ENCODE peak calls at places on chromosomes 3 and 15, in six cellular contexts. One of them, this sample, is unnamed.

GRCh38 chr3:28867836-28868235 is 413.0 kb upstream of the RBMS3 start:
- DNase-seq in transverse colon: no peak
- DNase-seq in AG08395: no peak
- DNase-seq in T-helper 1 cell: no peak
- DNase-seq in activated CD4-positive, CD25-positive, alpha-beta regulatory T cell treated with anti-CD3 and anti-CD28 coated beads, Interleukin-2, amount 50 U/mL, for 72 hours: no peak
- DNase-seq in breast epithelium: no peak
- DNase-seq in this sample: no peak

GRCh38 chr3:159486580-159486979 is 502.1 kb upstream of the IL12A start:
- DNase-seq in transverse colon: no peak
- DNase-seq in AG08395: no peak
- DNase-seq in T-helper 1 cell: no peak
- DNase-seq in activated CD4-positive, CD25-positive, alpha-beta regulatory T cell treated with anti-CD3 and anti-CD28 coated beads, Interleukin-2, amount 50 U/mL, for 72 hours: no peak
- DNase-seq in breast epithelium: no peak
- DNase-seq in this sample: no peak

GRCh38 chr3:3800685-3801509 is 1.7 kb downstream of the LRRN1 start:
- DNase-seq in transverse colon: no peak
- DNase-seq in AG08395: no peak
- DNase-seq in T-helper 1 cell: no peak
- DNase-seq in activated CD4-positive, CD25-positive, alpha-beta regulatory T cell treated with anti-CD3 and anti-CD28 coated beads, Interleukin-2, amount 50 U/mL, for 72 hours: no peak
- DNase-seq in breast epithelium: peak
- DNase-seq in this sample: no peak

GRCh38 chr15:41235929-41236328 is 4.9 kb downstream of the CHP1 start:
- DNase-seq in transverse colon: no peak
- DNase-seq in AG08395: no peak
- DNase-seq in T-helper 1 cell: no peak
- DNase-seq in activated CD4-positive, CD25-positive, alpha-beta regulatory T cell treated with anti-CD3 and anti-CD28 coated beads, Interleukin-2, amount 50 U/mL, for 72 hours: no peak
- DNase-seq in breast epithelium: no peak
- DNase-seq in this sample: no peak

GRCh38 chr3:197577366-197578074 is 21.8 kb upstream of the BDH1 start:
- DNase-seq in transverse colon: no peak
- DNase-seq in AG08395: no peak
- DNase-seq in T-helper 1 cell: no peak
- DNase-seq in activated CD4-positive, CD25-positive, alpha-beta regulatory T cell treated with anti-CD3 and anti-CD28 coated beads, Interleukin-2, amount 50 U/mL, for 72 hours: no peak
- DNase-seq in breast epithelium: no peak
- DNase-seq in this sample: no peak

GRCh38 chr15:69628256-69629093 is 175.9 kb downstream of the RPLP1 start:
- DNase-seq in transverse colon: no peak
- DNase-seq in AG08395: no peak
- DNase-seq in T-helper 1 cell: no peak
- DNase-seq in activated CD4-positive, CD25-positive, alpha-beta regulatory T cell treated with anti-CD3 and anti-CD28 coated beads, Interleukin-2, amount 50 U/mL, for 72 hours: no peak
- DNase-seq in breast epithelium: no peak
- DNase-seq in this sample: no peak

GRCh38 chr3:158709666-158710083 is 22.6 kb downstream of the RARRES1 start:
- DNase-seq in transverse colon: no peak
- DNase-seq in AG08395: peak
- DNase-seq in T-helper 1 cell: no peak
- DNase-seq in activated CD4-positive, CD25-positive, alpha-beta regulatory T cell treated with anti-CD3 and anti-CD28 coated beads, Interleukin-2, amount 50 U/mL, for 72 hours: no peak
- DNase-seq in breast epithelium: no peak
- DNase-seq in this sample: peak

GRCh38 chr3:133644768-133645167 is 17.0 kb downstream of the TOPBP1 start:
- DNase-seq in transverse colon: no peak
- DNase-seq in AG08395: peak
- DNase-seq in T-helper 1 cell: no peak
- DNase-seq in activated CD4-positive, CD25-positive, alpha-beta regulatory T cell treated with anti-CD3 and anti-CD28 coated beads, Interleukin-2, amount 50 U/mL, for 72 hours: no peak
- DNase-seq in breast epithelium: no peak
- DNase-seq in this sample: peak

GRCh38 chr3:152516195-152516594 is 247.5 kb downstream of the MBNL1 start:
- DNase-seq in transverse colon: no peak
- DNase-seq in AG08395: no peak
- DNase-seq in T-helper 1 cell: no peak
- DNase-seq in activated CD4-positive, CD25-positive, alpha-beta regulatory T cell treated with anti-CD3 and anti-CD28 coated beads, Interleukin-2, amount 50 U/mL, for 72 hours: no peak
- DNase-seq in breast epithelium: no peak
- DNase-seq in this sample: no peak

GRCh38 chr3:134082582-134082981 is 52.9 kb upstream of the SLCO2A1 start:
- DNase-seq in transverse colon: no peak
- DNase-seq in AG08395: no peak
- DNase-seq in T-helper 1 cell: no peak
- DNase-seq in activated CD4-positive, CD25-positive, alpha-beta regulatory T cell treated with anti-CD3 and anti-CD28 coated beads, Interleukin-2, amount 50 U/mL, for 72 hours: no peak
- DNase-seq in breast epithelium: no peak
- DNase-seq in this sample: no peak

GRCh38 chr3:127551971-127552370 is 38.6 kb downstream of the TPRA1 start:
- DNase-seq in transverse colon: no peak
- DNase-seq in AG08395: no peak
- DNase-seq in T-helper 1 cell: no peak
- DNase-seq in activated CD4-positive, CD25-positive, alpha-beta regulatory T cell treated with anti-CD3 and anti-CD28 coated beads, Interleukin-2, amount 50 U/mL, for 72 hours: no peak
- DNase-seq in breast epithelium: no peak
- DNase-seq in this sample: no peak

GRCh38 chr3:112503304-112503972 is 4.2 kb upstream of the BTLA start:
- DNase-seq in transverse colon: no peak
- DNase-seq in AG08395: no peak
- DNase-seq in T-helper 1 cell: no peak
- DNase-seq in activated CD4-positive, CD25-positive, alpha-beta regulatory T cell treated with anti-CD3 and anti-CD28 coated beads, Interleukin-2, amount 50 U/mL, for 72 hours: no peak
- DNase-seq in breast epithelium: no peak
- DNase-seq in this sample: no peak

This sample was measured in kidney epithelial cell.